ENCODE peak calls at places on chromosomes 7 and 10, in five cellular contexts. J, U, Q, F and W are unnamed samples.

GRCh38 chr7:73602721-73603651 is 21.3 kb downstream of the MLXIPL start:
- DNase-seq in J (no peak), U (no peak), Q (peak; percentile 43), F (no peak), W (no peak)

GRCh38 chr10:78171633-78172032 is 138.0 kb downstream of the RPS24 start:
- DNase-seq in J (no peak), U (no peak), Q (no peak), F (no peak), W (no peak)

GRCh38 chr7:131042269-131043160 is 285.2 kb upstream of the MKLN1 start:
- DNase-seq in J (no peak), U (no peak), Q (peak; percentile 31), F (no peak), W (no peak)

GRCh38 chr7:137755846-137756685 is 90.7 kb downstream of the DGKI start:
- DNase-seq in J (no peak), U (no peak), Q (no peak), F (no peak), W (no peak)

GRCh38 chr7:43211276-43211675 is 98.8 kb downstream of the HECW1 start:
- DNase-seq in J (no peak), U (no peak), Q (no peak), F (no peak), W (no peak)

GRCh38 chr7:18798018-18798906 is 302.7 kb downstream of the HDAC9 start:
- DNase-seq in J (no peak), U (no peak), Q (no peak), F (no peak), W (no peak)

GRCh38 chr10:97888641-97889262 is 39.1 kb downstream of the GOLGA7B start:
- DNase-seq in J (no peak), U (peak; percentile 21), Q (no peak), F (no peak), W (no peak)

GRCh38 chr10:11680496-11680895 is 61.7 kb upstream of the ECHDC3 start:
- DNase-seq in J (no peak), U (no peak), Q (no peak), F (no peak), W (no peak)

GRCh38 chr10:13816195-13816926 is 229.6 kb downstream of the PRPF18 start:
- DNase-seq in J (peak; percentile 89), U (peak; percentile 27), Q (no peak), F (no peak), W (no peak)

GRCh38 chr7:64758151-64758550 is 36.1 kb upstream of the ZNF138 start:
- DNase-seq in J (no peak), U (no peak), Q (no peak), F (no peak), W (no peak)

GRCh38 chr10:69123306-69123746 is 652 bp upstream of the VPS26A start:
- DNase-seq in J (no peak), U (no peak), Q (peak; percentile 60), F (peak; percentile 7), W (no peak)

GRCh38 chr7:143435266-143435665 is 8.0 kb upstream of the TAS2R60 start:
- DNase-seq in J (no peak), U (no peak), Q (no peak), F (no peak), W (no peak)

GRCh38 chr10:112584276-112584675 is 137.3 kb downstream of the VTI1A start:
- DNase-seq in J (no peak), U (no peak), Q (no peak), F (no peak), W (no peak)

GRCh38 chr7:120857558-120858298 is at the start of gene TSPAN12:
- DNase-seq in J (peak; percentile 94), U (peak; percentile 60), Q (peak; percentile 83), F (no peak), W (peak; percentile 25)

GRCh38 chr10:78255796-78256638 is 222.4 kb downstream of the RPS24 start:
- DNase-seq in J (no peak), U (peak; percentile 30), Q (no peak), F (peak; percentile 94), W (peak; percentile 29)

GRCh38 chr7:5827755-5828154 is 46.3 kb upstream of the RNF216 start:
- DNase-seq in J (no peak), U (no peak), Q (peak; percentile 60), F (no peak), W (no peak)

GRCh38 chr7:152313879-152314604 is 121.8 kb downstream of the KMT2C start:
- DNase-seq in J (no peak), U (no peak), Q (no peak), F (peak; percentile 37), W (no peak)

GRCh38 chr10:12130237-12130872 is 878 bp downstream of the SEC61A2 start:
- DNase-seq in J (no peak), U (no peak), Q (peak; percentile 17), F (no peak), W (no peak)

GRCh38 chr10:978826-979421 is 9.3 kb upstream of the GTPBP4 start:
- DNase-seq in J (no peak), U (no peak), Q (no peak), F (no peak), W (no peak)

GRCh38 chr7:139321071-139321745 is 19.9 kb upstream of the FMC1 start:
- DNase-seq in J (no peak), U (no peak), Q (peak; percentile 18), F (no peak), W (no peak)

GRCh38 chr10:90969947-90970673 is 49.2 kb upstream of the ANKRD1 start:
- DNase-seq in J (no peak), U (no peak), Q (no peak), F (peak; percentile 31), W (no peak)

GRCh38 chr10:124383496-124383895 is 35.2 kb downstream of the OAT start:
- DNase-seq in J (no peak), U (no peak), Q (no peak), F (no peak), W (no peak)

GRCh38 chr10:131337656-131338055 is 26.1 kb upstream of the TCERG1L start:
- DNase-seq in J (no peak), U (no peak), Q (no peak), F (no peak), W (no peak)

GRCh38 chr10:3162533-3162932 is 10.0 kb downstream of the PITRM1 start:
- DNase-seq in J (no peak), U (no peak), Q (peak; percentile 52), F (no peak), W (no peak)

GRCh38 chr7:4820968-4821471 is 40.8 kb downstream of the PAPOLB start:
- DNase-seq in J (no peak), U (no peak), Q (no peak), F (no peak), W (no peak)

GRCh38 chr7:25656581-25657026 is 428.3 kb upstream of the NPVF start:
- DNase-seq in J (no peak), U (no peak), Q (no peak), F (peak; percentile 40), W (no peak)

GRCh38 chr10:86099542-86100334 is 266.9 kb downstream of the GRID1 start:
- DNase-seq in J (no peak), U (no peak), Q (no peak), F (no peak), W (no peak)

GRCh38 chr7:67462781-67463191 is 466.2 kb downstream of the TYW1 start:
- DNase-seq in J (peak; percentile 24), U (peak; percentile 49), Q (no peak), F (no peak), W (no peak)

GRCh38 chr10:11867497-11867896 is 44.3 kb downstream of the PROSER2 start:
- DNase-seq in J (no peak), U (no peak), Q (no peak), F (no peak), W (no peak)

GRCh38 chr10:97320480-97321031 is 1.5 kb downstream of the FRAT1 start:
- DNase-seq in J (peak; percentile 31), U (no peak), Q (peak; percentile 21), F (no peak), W (no peak)

GRCh38 chr7:27148776-27149641 is 1.4 kb upstream of the HOXA6 start:
- DNase-seq in J (no peak), U (peak; percentile 17), Q (no peak), F (no peak), W (peak; percentile 18)

GRCh38 chr7:155804897-155805825 is 7.1 kb downstream of the SHH start:
- DNase-seq in J (peak; percentile 50), U (no peak), Q (peak; percentile 85), F (no peak), W (no peak)
- TF ChIP-seq CTCF in J (peak; percentile 31), U (no peak), Q (peak; percentile 69), F (peak; percentile 42), W (no peak)

DNA sequence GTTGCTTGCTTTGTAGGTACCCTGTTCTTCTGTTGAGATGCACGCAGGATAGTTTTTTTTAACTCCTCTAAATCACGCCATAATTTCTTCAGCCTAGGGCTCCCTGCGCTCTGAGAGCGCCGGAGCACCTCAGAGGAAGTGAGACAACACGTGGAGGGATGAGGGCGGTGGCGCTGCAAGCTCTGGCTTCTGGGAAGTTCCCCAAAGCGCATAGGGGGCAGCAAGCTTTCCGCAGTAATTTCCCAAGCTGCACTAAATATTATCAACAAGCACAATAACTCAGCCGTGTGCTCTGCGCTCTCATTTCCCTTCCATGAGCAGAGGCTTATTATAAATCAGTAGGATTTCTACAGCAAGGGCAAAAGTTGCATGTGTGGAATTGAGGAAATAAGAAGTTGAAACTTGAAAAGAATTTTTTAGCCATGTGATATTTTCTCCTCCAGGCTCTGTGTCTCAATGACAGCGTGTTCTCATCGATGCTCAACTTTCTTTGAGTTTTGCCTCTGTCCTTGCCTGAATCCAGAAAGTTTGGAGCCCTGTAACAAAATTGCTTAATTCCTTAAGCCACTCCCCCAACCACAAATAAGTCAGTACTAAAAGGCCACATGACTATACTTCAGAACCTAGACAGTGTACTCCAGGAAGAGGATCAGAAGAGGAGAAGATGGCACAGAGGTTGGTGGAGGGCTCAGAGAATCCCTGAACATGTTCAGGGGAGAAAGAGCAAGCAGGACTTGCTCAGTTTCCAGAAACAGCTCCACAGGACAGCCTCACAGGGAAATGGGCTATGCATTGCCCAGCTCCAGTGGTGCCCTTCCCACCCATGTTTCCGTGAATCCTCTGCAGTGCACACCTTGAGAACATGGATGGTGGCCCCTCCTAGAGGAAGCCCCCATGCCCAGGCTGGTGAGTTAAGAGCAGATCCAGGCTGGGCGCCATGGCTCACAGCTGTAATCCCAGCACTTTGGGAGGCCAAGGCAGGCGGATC is 221.5 kb upstream of the GHITM start:
- DNase-seq in J (peak; percentile 42), U (no peak), Q (peak; percentile 64), F (no peak), W (no peak)
- TF ChIP-seq CTCF in J (peak; percentile 24), U (no peak), Q (no peak), F (peak; percentile 27), W (no peak)

GRCh38 chr10:108785011-108785410 is 1138.3 kb downstream of the XPNPEP1 start:
- DNase-seq in J (no peak), U (no peak), Q (no peak), F (no peak), W (no peak)

GRCh38 chr10:108787932-108788331 is 1135.4 kb downstream of the XPNPEP1 start:
- DNase-seq in J (no peak), U (no peak), Q (no peak), F (no peak), W (no peak)

GRCh38 chr10:108784534-108784933 is 1138.8 kb downstream of the XPNPEP1 start:
- DNase-seq in J (no peak), U (no peak), Q (no peak), F (no peak), W (no peak)

GRCh38 chr10:108782411-108782810 is 1140.9 kb downstream of the XPNPEP1 start:
- DNase-seq in J (no peak), U (no peak), Q (no peak), F (no peak), W (no peak)

GRCh38 chr10:108783897-108784296 is 1139.4 kb downstream of the XPNPEP1 start:
- DNase-seq in J (no peak), U (no peak), Q (peak; percentile 61), F (no peak), W (no peak)
- TF ChIP-seq CTCF in J (no peak), U (no peak), Q (peak; percentile 60), F (peak; percentile 27), W (no peak)

GRCh38 chr10:71647526-71648354 is 71.8 kb downstream of the C10orf105 start:
- DNase-seq in J (no peak), U (no peak), Q (peak; percentile 69), F (no peak), W (no peak)
- TF ChIP-seq CTCF in J (peak; percentile 41), U (no peak), Q (peak; percentile 48), F (peak; percentile 51), W (no peak)